ENCODE peak calls at places on chromosomes 6 and 20, in four cellular contexts. One of them, this sample, is unnamed.

GRCh38 chr6:145009691-145010090 is 724.6 kb downstream of the UTRN start:
- DNase-seq in GM04504: no peak
- DNase-seq in HEK293T: no peak
- DNase-seq in CD8-positive, alpha-beta memory T cell: no peak
- DNase-seq in this sample: peak

GRCh38 chr6:27684264-27685211 is 211.6 kb upstream of the ZNF184 start:
- DNase-seq in HEK293T: peak
- DNase-seq in GM04504: no peak
- DNase-seq in CD8-positive, alpha-beta memory T cell: peak
- DNase-seq in this sample: peak

GRCh38 chr20:46355778-46356177 is 47.5 kb upstream of the CDH22 start:
- DNase-seq in CD8-positive, alpha-beta memory T cell: no peak
- DNase-seq in GM04504: no peak
- DNase-seq in HEK293T: no peak
- DNase-seq in this sample: no peak

GRCh38 chr6:148720371-148720770 is 26.5 kb upstream of the UST start:
- DNase-seq in GM04504: no peak
- DNase-seq in HEK293T: no peak
- DNase-seq in CD8-positive, alpha-beta memory T cell: no peak
- DNase-seq in this sample: peak

GRCh38 chr20:38652995-38653394 is 51.4 kb downstream of the ARHGAP40 start:
- DNase-seq in HEK293T: no peak
- DNase-seq in CD8-positive, alpha-beta memory T cell: no peak
- DNase-seq in GM04504: no peak
- DNase-seq in this sample: no peak

GRCh38 chr20:46468508-46468907 is 44.9 kb downstream of the ZNF334 start:
- DNase-seq in GM04504: no peak
- DNase-seq in CD8-positive, alpha-beta memory T cell: no peak
- DNase-seq in HEK293T: no peak
- DNase-seq in this sample: no peak

GRCh38 chr20:44151621-44152416 is 35.2 kb downstream of the JPH2 start:
- DNase-seq in CD8-positive, alpha-beta memory T cell: no peak
- DNase-seq in GM04504: no peak
- DNase-seq in HEK293T: no peak
- DNase-seq in this sample: no peak

GRCh38 chr6:159084493-159085091 is 39.8 kb upstream of the TAGAP start:
- DNase-seq in HEK293T: no peak
- DNase-seq in CD8-positive, alpha-beta memory T cell: no peak
- DNase-seq in GM04504: peak
- DNase-seq in this sample: peak

GRCh38 chr6:155755452-155755851 is 299.8 kb upstream of the NOX3 start:
- DNase-seq in CD8-positive, alpha-beta memory T cell: no peak
- DNase-seq in HEK293T: no peak
- DNase-seq in GM04504: no peak
- DNase-seq in this sample: peak

GRCh38 chr6:35776364-35777215 is at the start of gene CLPSL2:
- DNase-seq in CD8-positive, alpha-beta memory T cell: no peak
- DNase-seq in GM04504: no peak
- DNase-seq in HEK293T: peak
- DNase-seq in this sample: no peak

GRCh38 chr6:138765896-138766487 is 7.6 kb upstream of the CCDC28A start:
- DNase-seq in CD8-positive, alpha-beta memory T cell: peak
- DNase-seq in HEK293T: peak
- DNase-seq in GM04504: no peak
- DNase-seq in this sample: peak

GRCh38 chr6:2970034-2970685 is 1.2 kb downstream of the SERPINB6 start:
- DNase-seq in CD8-positive, alpha-beta memory T cell: no peak
- DNase-seq in HEK293T: no peak
- DNase-seq in GM04504: no peak
- DNase-seq in this sample: peak

GRCh38 chr6:10901751-10902150 is 14.9 kb downstream of the SYCP2L start:
- DNase-seq in CD8-positive, alpha-beta memory T cell: no peak
- DNase-seq in GM04504: no peak
- DNase-seq in HEK293T: no peak
- DNase-seq in this sample: peak

GRCh38 chr6:34115396-34116314 is 30.2 kb downstream of the GRM4 start:
- DNase-seq in CD8-positive, alpha-beta memory T cell: no peak
- DNase-seq in HEK293T: peak
- DNase-seq in GM04504: no peak
- DNase-seq in this sample: peak

GRCh38 chr6:43860285-43860684 is 90.3 kb downstream of the VEGFA start:
- DNase-seq in GM04504: no peak
- DNase-seq in HEK293T: no peak
- DNase-seq in CD8-positive, alpha-beta memory T cell: no peak
- DNase-seq in this sample: no peak

GRCh38 chr6:26130581-26131247 is 43.5 kb downstream of the HFE start:
- DNase-seq in GM04504: no peak
- DNase-seq in HEK293T: no peak
- DNase-seq in CD8-positive, alpha-beta memory T cell: no peak
- DNase-seq in this sample: no peak

GRCh38 chr6:73653571-73654424 is at the start of gene SLC17A5:
- DNase-seq in HEK293T: peak
- DNase-seq in CD8-positive, alpha-beta memory T cell: peak
- DNase-seq in GM04504: peak
- DNase-seq in this sample: peak

GRCh38 chr20:4087923-4088322 is 72.6 kb upstream of the RNF24 start:
- DNase-seq in CD8-positive, alpha-beta memory T cell: no peak
- DNase-seq in GM04504: no peak
- DNase-seq in HEK293T: no peak
- DNase-seq in this sample: peak

GRCh38 chr20:41317536-41318270 is at the start of gene ZHX3:
- DNase-seq in GM04504: peak
- DNase-seq in HEK293T: peak
- DNase-seq in CD8-positive, alpha-beta memory T cell: peak
- DNase-seq in this sample: peak

GRCh38 chr6:13664703-13665352 is 46.8 kb downstream of the RANBP9 start:
- DNase-seq in HEK293T: no peak
- DNase-seq in CD8-positive, alpha-beta memory T cell: no peak
- DNase-seq in GM04504: no peak
- DNase-seq in this sample: peak